ENCODE peak calls at places on chromosomes 16 and 17, in six cellular contexts. K, U, N, Z, D and R are unnamed samples.

GRCh38 chr17:69144621-69145255 is 3.0 kb upstream of the ABCA6 start:
- DNase-seq in K (no peak), U (no peak), N (no peak), Z (no peak), D (no peak), R (no peak)

GRCh38 chr17:75502072-75502745 is 13.1 kb downstream of the CASKIN2 start:
- DNase-seq in K (no peak), U (no peak), N (no peak), Z (peak; percentile 44), D (no peak), R (no peak)

GRCh38 chr17:65290041-65290440 is 152.9 kb downstream of the RGS9 start:
- DNase-seq in K (no peak), U (no peak), N (no peak), Z (no peak), D (no peak), R (no peak)

GRCh38 chr17:81487487-81488275 is 24.9 kb downstream of the ACTG1 start:
- DNase-seq in K (peak; percentile 63), U (no peak), N (peak; percentile 80), Z (peak; percentile 80), D (peak; percentile 91), R (peak; percentile 77)

GRCh38 chr16:86289304-86289703 is 221.0 kb upstream of the FOXF1 start:
- DNase-seq in K (no peak), U (no peak), N (no peak), Z (no peak), D (no peak), R (no peak)

GRCh38 chr17:61467416-61468262 is 15.4 kb downstream of the TBX4 start:
- DNase-seq in K (no peak), U (no peak), N (peak; percentile 54), Z (no peak), D (peak; percentile 9), R (no peak)

GRCh38 chr16:83433201-83433600 is 374.6 kb upstream of the HSBP1 start:
- DNase-seq in K (no peak), U (no peak), N (no peak), Z (no peak), D (no peak), R (no peak)

GRCh38 chr17:31068291-31068690 is 26.5 kb upstream of the NF1 start:
- DNase-seq in K (peak; percentile 38), U (no peak), N (peak; percentile 72), Z (peak; percentile 62), D (peak; percentile 33), R (peak; percentile 21)

GRCh38 chr17:80765241-80766022 is 220.8 kb downstream of the RPTOR start:
- DNase-seq in K (no peak), U (no peak), N (peak; percentile 43), Z (no peak), D (no peak), R (no peak)

GRCh38 chr17:68349157-68349556 is 57.9 kb downstream of the ARSG start:
- DNase-seq in K (no peak), U (no peak), N (no peak), Z (no peak), D (no peak), R (no peak)

GRCh38 chr17:19992803-19993713 is 15.4 kb upstream of the AKAP10 start:
- DNase-seq in K (peak; percentile 71), U (peak; percentile 76), N (peak; percentile 96), Z (peak; percentile 81), D (peak; percentile 93), R (peak; percentile 47)

GRCh38 chr16:70725024-70725911 is 39.4 kb upstream of the MTSS2 start:
- DNase-seq in K (no peak), U (no peak), N (peak; percentile 83), Z (no peak), D (no peak), R (no peak)

GRCh38 chr17:40348562-40349476 is 15.7 kb downstream of the GJD3 start:
- DNase-seq in K (no peak), U (peak; percentile 61), N (peak; percentile 94), Z (no peak), D (no peak), R (no peak)

GRCh38 chr16:54812229-54812628 is 118.4 kb upstream of the IRX5 start:
- DNase-seq in K (no peak), U (no peak), N (no peak), Z (no peak), D (no peak), R (no peak)

GRCh38 chr17:29390856-29391631 is 881 bp downstream of the TAOK1 start:
- DNase-seq in K (no peak), U (no peak), N (peak; percentile 53), Z (no peak), D (peak; percentile 49), R (no peak)